ENCODE peak calls at places on chromosomes 5 and 9, in eight cellular contexts. L is right cardiac atrium; H is RPMI7951; Y is NCI-H345; D is uterus; M is stimulated activated naive CD8-positive, alpha-beta T cell treated with anti-CD3 and anti-CD28 coated beads, Interleukin-15, Interleukin-2, amounts not matched to agents 100 U/mL and 50 U/mL, for 24 hours; T is GM10248; U is memory B cell. V is an unnamed sample.

GRCh38 chr5:65539827-65540226 is 23.1 kb downstream of the CENPK start:
- DNase-seq in L (no peak), H (peak), Y (no peak), D (no peak), M (no peak), T (no peak), U (no peak), V (no peak)

GRCh38 chr5:68683632-68684035 is 410.2 kb upstream of the SLC30A5 start:
- DNase-seq in L (no peak), H (peak), Y (no peak), D (peak), M (no peak), T (no peak), U (no peak), V (peak)

GRCh38 chr5:147417133-147417813 is 92.6 kb downstream of the DPYSL3 start:
- DNase-seq in L (peak), H (no peak), Y (peak), D (no peak), M (no peak), T (no peak), U (no peak), V (peak)

GRCh38 chr9:126985870-126986498 is 71.4 kb downstream of the RALGPS1 start:
- DNase-seq in L (peak), H (peak), Y (peak), D (no peak), M (peak), T (peak), U (peak), V (peak)

GRCh38 chr9:111949919-111950318 is 53.3 kb downstream of the UGCG start:
- DNase-seq in L (no peak), H (peak), Y (no peak), D (no peak), M (no peak), T (no peak), U (no peak), V (peak)

GRCh38 chr9:88821749-88822106 is 169.5 kb upstream of the S1PR3 start:
- DNase-seq in L (no peak), H (no peak), Y (no peak), D (no peak), M (no peak), T (no peak), U (no peak), V (no peak)

GRCh38 chr5:50439221-50439620 is 1.9 kb downstream of the EMB start:
- DNase-seq in L (no peak), H (no peak), Y (no peak), D (no peak), M (no peak), T (no peak), U (no peak), V (no peak)

GRCh38 chr5:83450183-83450839 is 21.2 kb upstream of the VCAN start:
- DNase-seq in L (no peak), H (no peak), Y (no peak), D (no peak), M (no peak), T (no peak), U (no peak), V (no peak)

GRCh38 chr9:88378317-88378716 is 9.9 kb upstream of the SPIN1 start:
- DNase-seq in L (no peak), H (no peak), Y (no peak), D (no peak), M (no peak), T (no peak), U (no peak), V (no peak)

GRCh38 chr9:16003785-16004184 is 450.9 kb downstream of the CCDC171 start:
- DNase-seq in L (no peak), H (no peak), Y (peak), D (no peak), M (no peak), T (no peak), U (no peak), V (no peak)

GRCh38 chr5:157506981-157507780 is 47.2 kb downstream of the NIPAL4 start:
- DNase-seq in L (peak), H (peak), Y (no peak), D (no peak), M (no peak), T (no peak), U (no peak), V (no peak)

GRCh38 chr5:10689391-10690081 is 71.5 kb downstream of the DAP start:
- DNase-seq in L (no peak), H (peak), Y (no peak), D (no peak), M (peak), T (no peak), U (no peak), V (peak)

GRCh38 chr5:165723931-165724330 is 2218.5 kb downstream of the MAT2B start:
- DNase-seq in L (no peak), H (no peak), Y (no peak), D (no peak), M (no peak), T (no peak), U (no peak), V (no peak)

GRCh38 chr9:123339666-123340414 is 16.2 kb upstream of the CRB2 start:
- DNase-seq in L (no peak), H (peak), Y (no peak), D (no peak), M (peak), T (no peak), U (no peak), V (no peak)

GRCh38 chr9:134657666-134658377 is 16.2 kb downstream of the COL5A1 start:
- DNase-seq in L (no peak), H (no peak), Y (no peak), D (no peak), M (no peak), T (no peak), U (no peak), V (no peak)

GRCh38 chr5:76498328-76498727 is 95.2 kb downstream of the IQGAP2 start:
- DNase-seq in L (no peak), H (no peak), Y (no peak), D (no peak), M (no peak), T (no peak), U (no peak), V (no peak)

GRCh38 chr9:85016389-85016997 is 347.0 kb downstream of the NTRK2 start:
- DNase-seq in L (no peak), H (peak), Y (no peak), D (no peak), M (no peak), T (no peak), U (no peak), V (no peak)

GRCh38 chr5:86546582-86546981 is 71.2 kb upstream of the COX7C start:
- DNase-seq in L (no peak), H (no peak), Y (no peak), D (no peak), M (no peak), T (no peak), U (no peak), V (no peak)

GRCh38 chr9:70884276-70884675 is 237.1 kb downstream of the TRPM3 start:
- DNase-seq in L (no peak), H (no peak), Y (no peak), D (no peak), M (no peak), T (no peak), U (no peak), V (no peak)

GRCh38 chr9:6467006-6467625 is 54.1 kb downstream of the UHRF2 start:
- DNase-seq in L (no peak), H (no peak), Y (no peak), D (no peak), M (no peak), T (no peak), U (no peak), V (no peak)

GRCh38 chr5:116575635-116576042 is 1.0 kb upstream of the SEMA6A start:
- DNase-seq in L (peak), H (no peak), Y (peak), D (no peak), M (peak), T (no peak), U (no peak), V (no peak)

GRCh38 chr5:139593716-139594319 is 32.7 kb downstream of the UBE2D2 start:
- DNase-seq in L (no peak), H (peak), Y (no peak), D (no peak), M (no peak), T (no peak), U (no peak), V (peak)

GRCh38 chr5:132475531-132475930 is 15.0 kb downstream of the IRF1 start:
- DNase-seq in L (no peak), H (peak), Y (no peak), D (no peak), M (no peak), T (no peak), U (no peak), V (no peak)

GRCh38 chr5:10704949-10705621 is 55.9 kb downstream of the DAP start:
- DNase-seq in L (no peak), H (peak), Y (no peak), D (no peak), M (peak), T (no peak), U (no peak), V (peak)

GRCh38 chr5:154648706-154649105 is 106.5 kb upstream of the LARP1 start:
- DNase-seq in L (peak), H (no peak), Y (no peak), D (no peak), M (no peak), T (no peak), U (no peak), V (no peak)

GRCh38 chr9:27377811-27378345 is 80.9 kb upstream of the EQTN start:
- DNase-seq in L (no peak), H (no peak), Y (no peak), D (no peak), M (no peak), T (peak), U (peak), V (no peak)

GRCh38 chr5:120532835-120533234 is 68.7 kb downstream of the PRR16 start:
- DNase-seq in L (no peak), H (no peak), Y (no peak), D (no peak), M (no peak), T (no peak), U (no peak), V (no peak)

GRCh38 chr9:99049641-99050040 is 55.3 kb upstream of the TGFBR1 start:
- DNase-seq in L (no peak), H (no peak), Y (no peak), D (no peak), M (no peak), T (no peak), U (no peak), V (no peak)

GRCh38 chr9:93650448-93650847 is 74.1 kb downstream of the PHF2 start:
- DNase-seq in L (peak), H (no peak), Y (no peak), D (peak), M (peak), T (no peak), U (no peak), V (no peak)

GRCh38 chr9:134623408-134624066 is 18.1 kb upstream of the COL5A1 start:
- DNase-seq in L (peak), H (no peak), Y (no peak), D (peak), M (peak), T (no peak), U (no peak), V (no peak)

V was measured in EL.